ENCODE peak calls at places on chromosome 22, in eight cellular contexts. S is thoracic aorta, I is fibroblast of lung, E is ovary, X is brain microvascular endothelial cell, D is pancreas, R is A549, K is right lobe of liver. U is an unnamed sample.

GRCh38 chr22:35400335-35400680 is 368 bp downstream of the MCM5 start:
- DNase-seq in S (no peak), I (peak; percentile 1), E (peak; percentile 54), X (no peak), D (no peak), R (no peak), K (no peak), U (peak; percentile 22)

GRCh38 chr22:36151006-36151595 is 9.5 kb downstream of the APOL3 start:
- DNase-seq in S (no peak), I (no peak), E (no peak), X (no peak), D (no peak), R (no peak), K (no peak), U (no peak)

GRCh38 chr22:48803171-48803992 is 1024.3 kb downstream of the BRD1 start:
- DNase-seq in S (no peak), I (no peak), E (peak; percentile 23), X (no peak), D (no peak), R (no peak), K (no peak), U (no peak)

GRCh38 chr22:25172153-25172552 is 27.5 kb upstream of the CRYBB3 start:
- DNase-seq in S (no peak), I (no peak), E (no peak), X (no peak), D (no peak), R (peak; percentile 30), K (no peak), U (no peak)

GRCh38 chr22:50674127-50674493 is 1.5 kb downstream of the SHANK3 start:
- DNase-seq in S (no peak), I (no peak), E (no peak), X (no peak), D (no peak), R (no peak), K (no peak), U (no peak)

GRCh38 chr22:25488244-25489020 is 76.0 kb upstream of the GRK3 start:
- DNase-seq in S (peak; percentile 9), I (peak; percentile 88), E (peak; percentile 79), X (peak; percentile 93), D (peak; percentile 82), R (peak; percentile 71), K (peak; percentile 79), U (peak; percentile 25)

GRCh38 chr22:28025866-28026575 is 107.0 kb upstream of the PITPNB start:
- DNase-seq in S (no peak), I (no peak), E (no peak), X (no peak), D (no peak), R (no peak), K (no peak), U (no peak)

GRCh38 chr22:49999901-50000586 is 12.5 kb downstream of the IL17REL start:
- DNase-seq in S (no peak), I (no peak), E (peak; percentile 28), X (no peak), D (no peak), R (no peak), K (no peak), U (no peak)

GRCh38 chr22:24305260-24305692 is 34.6 kb downstream of the SPECC1L start:
- DNase-seq in S (no peak), I (peak; percentile 76), E (no peak), X (peak; percentile 51), D (no peak), R (no peak), K (no peak), U (no peak)

DNA sequence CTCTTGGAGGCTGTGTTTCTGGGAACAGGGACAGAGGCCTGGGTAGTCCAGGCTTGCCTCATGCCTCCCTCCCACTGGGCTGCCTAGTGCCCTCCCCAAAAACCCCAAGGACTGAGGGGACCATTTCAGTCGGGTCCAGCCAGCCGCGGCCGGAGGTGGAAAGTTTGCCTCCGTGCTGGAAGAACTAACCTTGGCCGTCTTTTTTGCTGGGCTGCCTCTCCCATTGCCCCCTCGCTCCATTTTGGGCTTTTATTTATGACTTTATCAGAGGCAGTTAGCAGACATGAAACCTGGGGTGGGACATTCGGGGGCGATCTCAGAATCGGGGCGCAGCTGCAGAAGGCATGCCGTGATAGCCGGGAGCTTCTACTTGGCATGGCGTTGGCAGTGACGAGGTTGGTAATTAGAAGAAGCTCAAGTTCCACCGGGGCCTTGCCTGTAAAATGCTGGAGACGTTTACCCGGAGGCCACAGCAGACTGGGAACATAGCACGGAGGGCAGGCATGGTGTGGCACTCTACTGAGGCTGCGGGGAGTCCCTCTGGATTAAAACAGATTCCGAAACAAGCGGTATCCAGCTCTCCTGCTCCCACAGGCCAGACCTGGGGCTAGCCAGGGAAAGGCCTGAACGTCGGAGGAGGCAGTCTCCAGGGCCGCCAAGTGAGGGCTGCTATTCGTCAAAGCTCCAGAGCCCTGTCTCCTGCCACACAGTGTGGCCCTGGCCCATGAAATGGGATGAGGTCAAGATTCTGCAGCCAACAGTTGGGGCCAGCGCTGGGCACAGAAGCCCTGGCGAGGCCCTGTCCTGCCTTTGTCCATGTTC is 76.4 kb upstream of the PPARA start:
- DNase-seq in S (no peak), I (peak; percentile 27), E (peak; percentile 57), X (no peak), D (peak; percentile 37), R (no peak), K (peak; percentile 37), U (peak; percentile 67)
- H3K4me3 ChIP-seq in S (peak overlapping the region; percentile 86), I (peak overlapping the region; percentile 84), E (peak overlapping the region; percentile 78), X (peak overlapping the region; percentile 89), D (peak overlapping the region; percentile 75), R (peak overlapping the region; percentile 73), K (peak overlapping the region; percentile 95), U (peak overlapping the region; percentile 85)

GRCh38 chr22:44840611-44841322 is 88.4 kb downstream of the ARHGAP8 start:
- DNase-seq in S (no peak), I (no peak), E (no peak), X (no peak), D (no peak), R (no peak), K (no peak), U (no peak)

GRCh38 chr22:44837481-44837880 is 85.1 kb downstream of the ARHGAP8 start:
- DNase-seq in S (no peak), I (no peak), E (no peak), X (no peak), D (no peak), R (no peak), K (no peak), U (no peak)

GRCh38 chr22:44839721-44840120 is 87.3 kb downstream of the ARHGAP8 start:
- DNase-seq in S (no peak), I (no peak), E (no peak), X (no peak), D (no peak), R (no peak), K (no peak), U (no peak)

GRCh38 chr22:44839061-44839460 is 86.7 kb downstream of the ARHGAP8 start:
- DNase-seq in S (no peak), I (no peak), E (no peak), X (no peak), D (no peak), R (no peak), K (no peak), U (peak; percentile 18)

GRCh38 chr22:44838316-44839016 is 86.1 kb downstream of the ARHGAP8 start:
- DNase-seq in S (no peak), I (no peak), E (peak; percentile 65), X (no peak), D (no peak), R (no peak), K (no peak), U (no peak)
- TF ChIP-seq CTCF in S (no peak), I (no peak), E (no peak), X (no peak), D (no peak), R (no peak), K (no peak), U (no peak)

DNA sequence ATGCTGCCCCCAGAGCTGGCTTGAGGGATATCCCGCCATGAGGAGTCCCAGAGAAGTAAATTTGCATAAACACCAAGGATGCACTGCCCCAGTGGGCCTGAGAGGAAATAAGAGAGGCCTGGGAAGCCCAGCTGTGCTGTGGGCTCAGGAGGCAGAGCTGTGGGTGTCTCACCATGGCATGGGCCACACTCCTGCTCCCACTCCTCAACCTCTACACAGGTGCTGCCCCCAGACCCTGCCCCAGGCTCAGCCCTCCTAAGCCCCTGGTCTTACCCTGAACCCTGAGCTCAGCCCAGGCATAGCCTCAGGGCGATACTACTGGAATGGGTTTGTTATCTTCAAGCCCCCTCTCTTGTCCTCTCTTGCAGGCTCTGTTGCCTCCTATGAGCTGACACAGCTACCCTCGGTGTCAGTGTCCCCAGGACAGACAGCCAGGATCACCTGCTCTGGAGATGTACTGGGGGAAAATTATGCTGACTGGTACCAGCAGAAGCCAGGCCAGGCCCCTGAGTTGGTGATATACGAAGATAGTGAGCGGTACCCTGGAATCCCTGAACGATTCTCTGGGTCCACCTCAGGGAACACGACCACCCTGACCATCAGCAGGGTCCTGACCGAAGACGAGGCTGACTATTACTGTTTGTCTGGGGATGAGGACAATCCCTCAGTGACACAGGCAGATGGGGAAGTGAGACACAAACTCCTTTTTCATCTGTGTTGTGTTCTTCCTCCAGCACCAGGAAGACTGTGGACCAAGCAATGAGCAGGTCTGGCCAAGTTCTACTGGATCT is 59.9 kb downstream of the GGTLC2 start:
- DNase-seq in S (no peak), I (no peak), E (no peak), X (no peak), D (no peak), R (no peak), K (no peak), U (no peak)
- H3K27ac ChIP-seq in S (no peak overlapping the region), I (no peak overlapping the region), E (no peak overlapping the region), X (no peak overlapping the region), D (no peak overlapping the region), R (peak overlapping the region; percentile 86), K (peak overlapping the region; percentile 57), U (no peak overlapping the region)

GRCh38 chr22:45621836-45622600 is 49.6 kb upstream of the ATXN10 start:
- DNase-seq in S (no peak), I (no peak), E (no peak), X (no peak), D (no peak), R (no peak), K (no peak), U (no peak)

GRCh38 chr22:45629469-45630089 is 42.1 kb upstream of the ATXN10 start:
- DNase-seq in S (no peak), I (no peak), E (no peak), X (no peak), D (no peak), R (no peak), K (no peak), U (no peak)

GRCh38 chr22:45627489-45628233 is 44.0 kb upstream of the ATXN10 start:
- DNase-seq in S (no peak), I (no peak), E (no peak), X (no peak), D (no peak), R (no peak), K (no peak), U (no peak)

GRCh38 chr22:45628508-45628907 is 43.1 kb upstream of the ATXN10 start:
- DNase-seq in S (no peak), I (no peak), E (no peak), X (no peak), D (no peak), R (no peak), K (no peak), U (no peak)

DNA sequence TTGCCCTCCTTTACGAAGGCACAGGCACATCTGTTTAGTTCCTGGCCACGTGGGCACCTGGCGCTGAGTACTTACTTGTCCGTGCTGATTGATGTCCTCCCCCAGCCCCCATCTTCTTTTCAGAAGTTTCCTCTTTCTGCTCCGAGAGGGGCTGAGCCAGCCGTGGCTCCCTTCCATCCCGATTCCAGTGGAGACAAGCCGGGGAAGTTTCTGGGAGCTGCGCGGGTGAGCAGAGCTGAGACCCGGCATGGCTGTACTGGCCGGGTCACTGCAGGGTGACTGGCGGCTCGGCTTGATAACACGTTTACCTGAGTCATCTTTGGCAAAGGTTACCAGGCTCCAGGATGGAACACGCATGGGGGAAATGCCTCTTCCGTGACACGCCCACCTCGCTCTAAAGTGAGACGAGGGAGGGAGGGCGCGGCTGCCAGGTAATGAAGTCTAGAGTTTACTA is 45.4 kb upstream of the ATXN10 start:
- DNase-seq in S (no peak), I (no peak), E (no peak), X (no peak), D (peak; percentile 54), R (peak; percentile 91), K (no peak), U (no peak)
- H3K4me3 ChIP-seq in S (no peak overlapping the region), I (no peak overlapping the region), E (no peak overlapping the region), X (no peak overlapping the region), D (no peak overlapping the region), R (no peak overlapping the region), K (no peak overlapping the region), U (no peak overlapping the region)